ENCODE peak calls at places on chromosomes 6 and 20, in six cellular contexts. T, S, K, B, D and G are unnamed samples. For H3K9me3, the result is how much of the 10 kb centered on the place peaks cover.

GRCh38 chr20:57654363-57654997 is 34.3 kb upstream of the ZBP1 start:
- DNase-seq in S (peak), K (peak), B (peak), D (peak), T (peak), G (peak)

GRCh38 chr20:52231230-52231746 is 39.7 kb upstream of the ZFP64 start:
- DNase-seq in D (no peak), T (peak), B (no peak), K (peak), S (no peak), G (no peak)

GRCh38 chr20:17681741-17682102 is 320 bp downstream of the RRBP1 start:
- DNase-seq in B (no peak), K (no peak), S (no peak), D (no peak), T (no peak), G (no peak)

GRCh38 chr6:73236147-73236750 is 11.0 kb upstream of the KHDC1L start:
- DNase-seq in S (no peak), T (peak), D (no peak), B (no peak), K (no peak), G (peak)

GRCh38 chr20:52110456-52110855 is 81.1 kb downstream of the ZFP64 start:
- DNase-seq in B (no peak), D (no peak), T (no peak), S (no peak), K (no peak), G (no peak)

GRCh38 chr6:63584125-63584514 is 11.8 kb downstream of the LOC128125822 start:
- DNase-seq in D (no peak), T (no peak), K (no peak), S (no peak), B (no peak), G (no peak)

GRCh38 chr6:20789162-20789561 is 254.9 kb downstream of the CDKAL1 start:
- DNase-seq in D (no peak), T (no peak), S (no peak), B (no peak), K (peak), G (peak)

GRCh38 chr6:69801225-69801624 is 4.4 kb upstream of the LMBRD1 start:
- DNase-seq in D (no peak), K (no peak), S (no peak), B (no peak), T (no peak), G (no peak)

GRCh38 chr6:170535002-170535401 is 18.1 kb downstream of the PSMB1 start:
- DNase-seq in B (no peak), K (peak), S (no peak), D (no peak), T (no peak), G (no peak)

GRCh38 chr20:62550087-62550565 is 74.3 kb upstream of the GATA5 start:
- DNase-seq in S (peak), B (no peak), K (no peak), D (no peak), T (no peak), G (no peak)

GRCh38 chr20:53905019-53905847 is 165.2 kb downstream of the BCAS1 start:
- DNase-seq in D (no peak), T (no peak), B (no peak), K (no peak), S (no peak), G (no peak)

GRCh38 chr6:169087436-169088046 is 166.1 kb downstream of the THBS2 start:
- DNase-seq in K (no peak), S (no peak), T (no peak), B (no peak), D (no peak), G (no peak)
- H3K9me3 ChIP-seq in K (under half), S (under half), T (under half), B (under half), D (under half), G (under half)

GRCh38 chr6:89670935-89671565 is 32.5 kb upstream of the LYRM2 start:
- DNase-seq in D (no peak), B (no peak), T (no peak), K (no peak), S (no peak), G (no peak)

GRCh38 chr6:89662659-89663223 is 24.2 kb upstream of the LYRM2 start:
- DNase-seq in K (no peak), B (no peak), D (no peak), T (no peak), S (no peak), G (no peak)

GRCh38 chr6:89669002-89669401 is 30.5 kb upstream of the LYRM2 start:
- DNase-seq in T (no peak), S (no peak), B (no peak), D (no peak), K (no peak), G (no peak)

GRCh38 chr6:89667872-89668556 is 29.5 kb upstream of the LYRM2 start:
- DNase-seq in D (no peak), B (no peak), T (no peak), K (no peak), S (no peak), G (no peak)
- TF ChIP-seq EZH2phosphoT487 in D (no peak), B (no peak), T (no peak), K (no peak), S (no peak), G (no peak)

GRCh38 chr6:168525926-168526630 is 85.1 kb downstream of the SMOC2 start:
- DNase-seq in B (no peak), S (no peak), T (no peak), K (no peak), D (no peak), G (no peak)
- H3K9me3 ChIP-seq in B (under half), S (under half), T (under half), K (under half), D (under half), G (under half)

DNA sequence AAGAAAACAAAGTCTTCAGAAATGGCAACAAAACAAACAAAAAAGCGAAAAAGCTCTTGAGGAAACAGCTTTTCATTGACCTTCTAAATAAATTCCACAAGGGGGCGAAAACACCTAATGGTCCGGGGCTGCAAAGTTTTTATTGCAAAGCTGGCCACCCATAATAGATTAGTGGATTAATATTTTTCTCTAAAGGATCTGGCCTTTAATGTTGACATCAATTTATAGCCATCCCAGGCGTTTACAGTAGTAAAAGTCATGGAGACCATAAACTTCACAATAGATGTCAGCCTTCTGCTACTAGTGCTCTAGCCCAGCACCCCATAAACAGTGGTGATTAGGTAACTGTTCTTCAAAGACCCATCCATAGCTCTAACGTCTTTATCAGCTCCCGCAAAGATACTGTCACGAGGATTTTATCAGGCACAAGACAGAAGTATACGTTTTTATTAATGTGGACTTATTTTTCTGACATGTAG is 4.8 kb downstream of the CITED2 start:
- DNase-seq in B (peak), K (peak), S (peak), T (peak), D (peak), G (peak)
- TF ChIP-seq EZH2phosphoT487 in B (no peak), K (no peak), S (no peak), T (no peak), D (no peak), G (no peak)

DNA sequence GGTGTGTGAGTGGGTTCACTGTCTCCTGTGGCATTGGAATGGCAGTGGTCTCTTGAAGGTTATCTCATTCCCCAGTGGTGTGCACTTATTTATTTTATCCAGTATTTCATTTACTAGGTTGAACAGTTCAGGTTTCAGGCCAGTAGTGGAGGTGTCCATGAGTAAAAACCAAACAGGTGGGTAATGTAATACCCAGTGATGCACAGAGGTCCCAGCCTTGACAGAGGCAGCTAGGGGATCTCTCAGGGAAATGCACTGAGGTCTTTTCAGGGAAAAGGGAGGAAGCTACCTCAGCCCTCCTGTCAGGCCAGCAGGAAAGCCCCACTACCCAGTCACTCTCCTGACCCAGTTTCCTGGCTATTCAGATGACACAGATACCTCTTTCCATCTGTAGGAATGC is 403.6 kb downstream of the UTRN start:
- DNase-seq in T (no peak), K (no peak), D (no peak), S (no peak), B (no peak), G (no peak)
- H3K9me3 ChIP-seq in T (under half), K (under half), D (under half), S (under half), B (under half), G (under half)

GRCh38 chr6:45644720-45645119 is 267.0 kb upstream of the SUPT3H start:
- DNase-seq in B (no peak), K (no peak), D (no peak), S (no peak), T (no peak), G (no peak)

GRCh38 chr6:45651301-45651700 is 273.6 kb upstream of the SUPT3H start:
- DNase-seq in D (no peak), B (no peak), S (peak), T (no peak), K (no peak), G (no peak)

GRCh38 chr6:45645302-45645701 is 267.6 kb upstream of the SUPT3H start:
- DNase-seq in T (no peak), D (no peak), B (no peak), S (no peak), K (no peak), G (no peak)

GRCh38 chr6:45650527-45651135 is 272.9 kb upstream of the SUPT3H start:
- DNase-seq in S (no peak), K (peak), D (no peak), B (no peak), T (peak), G (peak)

GRCh38 chr6:45647341-45648138 is 269.8 kb upstream of the SUPT3H start:
- DNase-seq in K (no peak), B (no peak), D (no peak), S (no peak), T (peak), G (no peak)
- TF ChIP-seq EZH2phosphoT487 in K (no peak), B (no peak), D (no peak), S (no peak), T (no peak), G (no peak)

GRCh38 chr20:29318871-29319461 is 1938.5 kb upstream of the DEFB115 start:
- DNase-seq in S (no peak), T (no peak), B (no peak), K (no peak), D (no peak), G (no peak)
- H3K9me3 ChIP-seq in S (under half), T (under half), B (under half), K (under half), D (under half), G (under half)

DNA sequence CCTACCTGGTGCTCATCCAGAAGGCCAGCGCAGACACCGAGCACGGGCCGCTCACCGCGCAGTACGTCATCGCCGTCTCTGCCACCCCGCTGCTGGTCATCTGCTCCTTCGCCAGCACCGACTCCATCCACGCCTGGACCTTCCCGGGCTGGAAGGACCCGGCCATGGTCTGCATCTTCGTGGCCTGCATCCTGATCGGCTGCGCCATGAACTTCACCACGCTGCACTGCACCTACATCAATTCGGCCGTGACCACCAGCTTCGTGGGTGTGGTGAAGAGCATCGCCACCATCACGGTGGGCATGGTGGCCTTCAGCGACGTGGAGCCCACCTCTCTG is 1.8 kb downstream of the SLC35D3 start:
- DNase-seq in S (no peak), T (no peak), K (no peak), D (no peak), B (no peak), G (no peak)
- TF ChIP-seq EZH2phosphoT487 in S (no peak), T (no peak), K (no peak), D (no peak), B (no peak), G (no peak)

GRCh38 chr6:24997186-24997585 is 61.4 kb upstream of the RIPOR2 start:
- DNase-seq in D (no peak), K (no peak), T (no peak), B (no peak), S (no peak), G (no peak)
- H3K9me3 ChIP-seq in D (under half), K (under half), T (under half), B (under half), S (under half), G (under half)

DNA sequence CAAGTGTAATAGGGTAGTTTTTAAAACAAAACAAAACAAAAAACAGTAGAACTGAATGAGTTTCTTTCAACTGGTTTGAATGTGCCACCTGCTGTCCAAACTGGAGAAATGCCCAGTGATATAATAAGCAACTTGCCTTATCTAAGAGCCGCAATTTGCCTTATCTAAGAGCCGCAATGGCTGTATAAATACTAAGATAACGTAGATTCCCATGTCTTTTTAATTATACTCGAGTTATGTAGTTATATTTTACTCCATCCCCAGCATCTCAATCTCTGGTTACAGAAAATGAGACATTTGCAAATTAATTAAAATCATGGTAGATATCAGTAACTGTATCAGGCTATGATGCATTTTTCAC is 67.2 kb downstream of the RPP40 start:
- DNase-seq in D (peak), K (peak), S (peak), B (peak), T (peak), G (peak)
- TF ChIP-seq EZH2phosphoT487 in D (no peak), K (no peak), S (no peak), B (no peak), T (no peak), G (no peak)